ENCODE peak calls at places on chromosomes 5 and 9, in seven cellular contexts. M is suprapubic skin; G is CD8-positive, alpha-beta T cell; K is epithelial cell of prostate; U is ovary; P is A549; T is pancreas. H is an unnamed sample.

GRCh38 chr5:10319202-10319851 is 11.6 kb upstream of the CMBL start:
- DNase-seq in M (no peak), G (no peak), K (no peak), U (no peak), P (no peak), T (no peak), H (no peak)

GRCh38 chr9:132183134-132183533 is 21.3 kb downstream of the NTNG2 start:
- DNase-seq in M (no peak), G (no peak), K (no peak), U (no peak), P (no peak), T (no peak), H (no peak)

GRCh38 chr5:31811210-31811609 is 172.3 kb downstream of the PDZD2 start:
- DNase-seq in M (no peak), G (no peak), K (peak), U (no peak), P (peak), T (no peak), H (no peak)

GRCh38 chr5:8057764-8058163 is 188.8 kb downstream of the MTRR start:
- DNase-seq in M (no peak), G (no peak), K (no peak), U (peak), P (no peak), T (no peak), H (no peak)

GRCh38 chr9:27569406-27569805 is 3.9 kb downstream of the C9orf72 start:
- DNase-seq in M (no peak), G (no peak), K (no peak), U (no peak), P (no peak), T (no peak), H (no peak)

GRCh38 chr9:114552716-114553115 is 34.9 kb upstream of the ATP6V1G1 start:
- DNase-seq in M (no peak), G (no peak), K (no peak), U (no peak), P (no peak), T (no peak), H (no peak)

GRCh38 chr5:72711361-72711760 is 105.1 kb upstream of the TNPO1 start:
- DNase-seq in M (no peak), G (no peak), K (no peak), U (no peak), P (no peak), T (no peak), H (no peak)

GRCh38 chr5:180718810-180719453 is 20.9 kb downstream of the OR2Y1 start:
- DNase-seq in M (no peak), G (peak), K (no peak), U (no peak), P (peak), T (no peak), H (no peak)

GRCh38 chr9:21681641-21682040 is 120.8 kb upstream of the MTAP start:
- DNase-seq in M (no peak), G (no peak), K (peak), U (no peak), P (peak), T (no peak), H (no peak)

GRCh38 chr9:98173181-98173580 is 19.3 kb downstream of the CORO2A start:
- DNase-seq in M (no peak), G (no peak), K (no peak), U (no peak), P (no peak), T (no peak), H (no peak)

GRCh38 chr5:31237159-31237558 is 43.7 kb downstream of the CDH6 start:
- DNase-seq in M (no peak), G (no peak), K (no peak), U (no peak), P (peak), T (no peak), H (no peak)

GRCh38 chr9:34612788-34613390 is 992 bp upstream of the RPP25L start:
- DNase-seq in M (no peak), G (peak), K (no peak), U (peak), P (peak), T (no peak), H (peak)

GRCh38 chr5:26833596-26833995 is 204.8 kb downstream of the CDH9 start:
- DNase-seq in M (no peak), G (no peak), K (no peak), U (no peak), P (peak), T (no peak), H (no peak)

GRCh38 chr5:125408582-125409069 is 662.2 kb upstream of the ZNF608 start:
- DNase-seq in M (no peak), G (no peak), K (peak), U (peak), P (peak), T (no peak), H (no peak)

GRCh38 chr9:35110327-35110758 is 5.3 kb downstream of the ATOSB start:
- DNase-seq in M (peak), G (no peak), K (no peak), U (no peak), P (peak), T (no peak), H (peak)

GRCh38 chr9:115289757-115290208 is 171.8 kb upstream of the TNC start:
- DNase-seq in M (no peak), G (no peak), K (no peak), U (no peak), P (no peak), T (no peak), H (no peak)

GRCh38 chr5:1509346-1510085 is 14.2 kb downstream of the LPCAT1 start:
- DNase-seq in M (peak), G (no peak), K (no peak), U (no peak), P (no peak), T (peak), H (no peak)

GRCh38 chr9:137273616-137274320 is 3.8 kb upstream of the TOR4A start:
- DNase-seq in M (no peak), G (no peak), K (no peak), U (no peak), P (no peak), T (no peak), H (no peak)

GRCh38 chr5:1737790-1738405 is 61.7 kb downstream of the MRPL36 start:
- DNase-seq in M (peak), G (peak), K (no peak), U (no peak), P (peak), T (no peak), H (no peak)

GRCh38 chr5:32353420-32353819 is 40.7 kb upstream of the MTMR12 start:
- DNase-seq in M (no peak), G (no peak), K (no peak), U (no peak), P (no peak), T (no peak), H (no peak)

GRCh38 chr9:105245720-105246161 is 1.3 kb downstream of the SLC44A1 start:
- DNase-seq in M (no peak), G (no peak), K (no peak), U (no peak), P (no peak), T (no peak), H (no peak)

GRCh38 chr9:105246656-105247162 is 2.3 kb downstream of the SLC44A1 start:
- DNase-seq in M (no peak), G (no peak), K (no peak), U (no peak), P (no peak), T (no peak), H (no peak)

GRCh38 chr9:105243935-105244273 is 547 bp upstream of the SLC44A1 start:
- DNase-seq in M (no peak), G (no peak), K (no peak), U (no peak), P (no peak), T (no peak), H (no peak)

GRCh38 chr9:105244274-105244995 is at the start of gene SLC44A1:
- DNase-seq in M (peak), G (peak), K (peak), U (peak), P (peak), T (peak), H (peak)

DNA sequence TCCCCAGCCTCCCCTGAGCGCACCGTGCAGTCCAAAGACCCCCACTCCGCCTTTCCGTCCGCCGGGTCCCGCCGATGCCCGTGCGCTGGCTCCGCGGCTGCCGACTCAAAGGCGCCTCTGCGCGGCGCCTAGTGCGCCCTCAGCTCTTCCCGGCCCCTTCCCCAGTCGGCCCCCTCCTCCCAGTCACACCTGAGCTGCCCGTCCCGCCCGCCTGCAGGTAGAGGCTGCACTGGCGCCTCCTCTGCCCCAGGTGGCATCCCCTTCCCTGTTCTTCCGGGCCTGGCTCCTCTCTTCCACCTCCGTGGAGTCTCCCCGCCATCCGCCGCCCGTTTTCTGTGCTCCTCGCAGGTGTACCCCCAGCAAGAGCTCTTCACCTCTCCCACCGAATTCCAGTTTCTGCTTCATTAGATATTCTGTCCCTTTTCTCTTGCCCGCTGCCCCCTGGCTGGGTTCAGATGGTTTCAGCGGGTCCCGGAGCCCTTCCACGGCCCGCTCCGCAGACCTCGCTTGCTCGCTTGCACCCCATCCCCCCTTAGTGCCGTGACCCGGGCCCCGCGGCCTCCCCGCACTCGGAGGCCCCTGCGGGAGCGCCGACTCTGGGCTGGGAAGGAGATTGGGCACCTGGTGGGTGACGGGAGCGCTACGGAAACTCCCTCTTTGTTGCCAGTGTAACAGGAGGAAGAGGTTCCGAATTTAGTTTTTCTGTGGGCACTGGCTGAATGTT is 707 bp downstream of the SLC44A1 start:
- DNase-seq in M (peak), G (peak), K (no peak), U (peak), P (peak), T (peak), H (no peak)
- H3K27ac ChIP-seq in M (peak), G (peak), K (peak), U (peak), P (peak), T (peak), H (peak)

DNA sequence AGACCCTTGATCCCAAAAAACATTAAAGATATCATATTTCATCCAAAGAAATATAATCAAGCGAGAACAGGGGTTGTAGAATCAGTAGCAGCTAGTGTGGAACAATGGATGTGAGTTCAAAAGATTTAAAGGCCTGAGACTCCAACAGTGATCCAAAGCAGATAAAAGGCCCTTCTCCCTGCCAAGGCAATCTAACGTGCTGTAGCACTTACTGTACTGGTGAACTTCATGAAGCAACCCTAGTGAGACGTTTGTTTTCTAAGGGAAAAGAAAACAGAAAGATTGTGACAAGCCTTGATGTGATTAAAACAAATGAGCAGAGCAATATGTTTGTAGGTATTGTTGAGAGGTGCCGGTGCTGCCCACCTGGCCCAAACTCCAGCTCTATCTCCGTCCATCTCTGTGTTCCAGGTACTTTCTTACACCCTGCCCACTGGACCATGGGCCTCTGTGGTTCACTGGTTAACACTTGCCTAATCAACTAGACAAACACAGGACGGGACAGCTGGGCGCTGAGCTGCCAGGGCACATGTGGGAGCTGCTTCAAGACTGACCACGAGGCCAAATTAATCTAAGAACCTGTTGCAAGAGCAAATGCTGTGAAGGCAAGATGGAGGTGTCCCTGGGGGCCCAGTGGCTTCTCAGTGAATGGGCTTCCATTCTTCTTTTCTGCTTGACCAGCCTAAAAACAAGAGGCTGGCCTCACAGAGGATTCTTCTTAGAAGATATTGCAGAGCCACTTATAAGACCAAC is 265.5 kb downstream of the CWC27 start:
- DNase-seq in M (no peak), G (no peak), K (no peak), U (no peak), P (no peak), T (peak), H (no peak)
- H3K27ac ChIP-seq in M (no peak), G (no peak), K (peak), U (peak), P (peak), T (no peak), H (no peak)

GRCh38 chr5:154042751-154043150 is 4.0 kb downstream of the MFAP3 start:
- DNase-seq in M (no peak), G (no peak), K (no peak), U (no peak), P (no peak), T (no peak), H (no peak)
- H3K27ac ChIP-seq in M (no peak), G (no peak), K (no peak), U (no peak), P (no peak), T (no peak), H (no peak)

GRCh38 chr9:95431286-95431685 is 85.5 kb downstream of the PTCH1 start:
- DNase-seq in M (no peak), G (no peak), K (no peak), U (no peak), P (no peak), T (no peak), H (no peak)
- H3K27ac ChIP-seq in M (no peak), G (no peak), K (no peak), U (no peak), P (no peak), T (no peak), H (no peak)

GRCh38 chr5:151036556-151036955 is 16.2 kb downstream of the GPX3 start:
- DNase-seq in M (no peak), G (no peak), K (no peak), U (no peak), P (no peak), T (no peak), H (no peak)
- H3K27ac ChIP-seq in M (no peak), G (no peak), K (peak), U (no peak), P (no peak), T (no peak), H (no peak)

GRCh38 chr5:5467737-5468136 is 45.3 kb downstream of the ICE1 start:
- DNase-seq in M (no peak), G (no peak), K (no peak), U (no peak), P (no peak), T (no peak), H (no peak)
- H3K27ac ChIP-seq in M (no peak), G (no peak), K (no peak), U (no peak), P (no peak), T (no peak), H (no peak)

DNA sequence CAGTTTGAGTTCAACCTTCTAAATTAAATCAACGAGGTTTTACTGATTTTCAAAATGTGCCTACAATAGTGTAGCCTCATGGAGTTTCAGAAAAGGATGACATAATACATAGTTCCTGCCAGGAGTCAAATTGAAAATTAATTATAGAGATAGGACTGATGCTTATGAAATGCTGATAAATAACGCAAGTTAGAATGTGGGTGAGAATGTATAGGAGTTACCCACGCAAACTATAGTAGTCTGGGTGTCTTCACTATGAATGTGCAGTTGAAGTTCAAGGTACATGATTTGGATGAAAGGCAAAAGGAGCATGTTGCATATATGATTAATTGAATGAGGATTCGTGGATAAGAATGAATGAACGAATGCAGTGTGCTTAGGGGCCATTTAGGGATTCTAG is 95.7 kb downstream of the SV2C start:
- DNase-seq in M (no peak), G (no peak), K (no peak), U (no peak), P (no peak), T (no peak), H (no peak)
- H3K27ac ChIP-seq in M (no peak), G (no peak), K (no peak), U (no peak), P (no peak), T (no peak), H (no peak)

GRCh38 chr5:177178905-177179304 is 45.3 kb downstream of the NSD1 start:
- DNase-seq in M (no peak), G (no peak), K (no peak), U (no peak), P (no peak), T (no peak), H (no peak)

GRCh38 chr5:177179431-177179830 is 45.9 kb downstream of the NSD1 start:
- DNase-seq in M (no peak), G (no peak), K (no peak), U (no peak), P (no peak), T (no peak), H (no peak)

GRCh38 chr5:177171961-177172360 is 38.4 kb downstream of the NSD1 start:
- DNase-seq in M (no peak), G (no peak), K (no peak), U (no peak), P (no peak), T (no peak), H (no peak)

GRCh38 chr5:177175336-177175735 is 41.8 kb downstream of the NSD1 start:
- DNase-seq in M (no peak), G (no peak), K (no peak), U (no peak), P (no peak), T (no peak), H (no peak)

DNA sequence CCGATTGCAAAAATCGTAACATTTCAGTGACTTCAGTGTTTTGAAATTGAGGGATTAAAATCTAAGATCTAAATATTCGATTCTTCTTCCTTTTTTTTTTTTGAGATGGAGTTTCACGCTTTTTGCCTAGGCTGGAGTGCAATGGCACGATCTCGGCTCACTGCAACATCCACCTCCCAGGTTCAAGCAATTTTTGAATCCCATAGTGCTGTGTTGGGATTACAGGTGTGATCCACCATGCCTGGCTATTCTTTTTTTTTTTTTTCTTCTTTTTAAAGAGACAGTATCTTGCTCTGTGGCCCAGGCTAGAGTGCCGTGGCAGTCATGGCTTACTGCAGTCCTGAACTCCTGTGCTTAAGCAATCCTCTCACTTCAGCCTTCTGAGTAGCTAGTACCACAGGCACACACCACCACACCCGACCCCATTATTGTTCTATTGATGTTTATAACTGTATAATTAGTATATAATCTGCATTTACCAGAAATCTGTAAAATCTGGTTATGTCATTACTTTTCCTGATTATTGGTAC is 42.7 kb downstream of the NSD1 start:
- DNase-seq in M (no peak), G (no peak), K (no peak), U (no peak), P (no peak), T (no peak), H (no peak)
- H3K27ac ChIP-seq in M (no peak), G (no peak), K (no peak), U (no peak), P (no peak), T (no peak), H (no peak)

DNA sequence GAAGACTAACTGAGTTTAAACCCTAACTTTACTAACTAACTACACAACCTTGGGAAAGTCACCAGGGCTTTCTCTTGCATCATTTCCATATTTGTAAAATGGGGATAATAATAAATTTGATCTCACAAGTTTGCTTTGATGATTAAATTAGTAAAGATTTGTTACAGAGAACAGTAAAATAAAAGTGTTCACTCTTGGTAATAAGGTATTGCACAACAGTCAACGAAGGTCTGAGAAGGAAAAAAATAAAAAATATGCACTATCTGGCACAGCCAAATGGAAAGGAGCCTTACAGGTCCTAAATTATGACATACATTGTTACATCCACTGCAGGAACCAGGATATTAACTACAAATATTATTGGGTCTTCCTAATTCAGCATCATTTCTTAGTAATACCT is 160.0 kb upstream of the TMEM161B start:
- DNase-seq in M (no peak), G (no peak), K (no peak), U (no peak), P (no peak), T (no peak), H (no peak)
- H3K27ac ChIP-seq in M (no peak), G (no peak), K (no peak), U (no peak), P (no peak), T (no peak), H (no peak)

GRCh38 chr5:177328545-177329231 is 17.0 kb upstream of the MXD3 start:
- DNase-seq in M (no peak), G (no peak), K (no peak), U (no peak), P (no peak), T (no peak), H (no peak)

GRCh38 chr5:177329883-177330282 is 18.2 kb upstream of the MXD3 start:
- DNase-seq in M (no peak), G (no peak), K (no peak), U (no peak), P (no peak), T (no peak), H (no peak)

GRCh38 chr5:177327539-177328522 is 16.1 kb upstream of the MXD3 start:
- DNase-seq in M (no peak), G (peak), K (no peak), U (no peak), P (no peak), T (peak), H (no peak)

GRCh38 chr5:177320879-177321278 is 9.2 kb upstream of the MXD3 start:
- DNase-seq in M (no peak), G (no peak), K (no peak), U (no peak), P (no peak), T (no peak), H (peak)

GRCh38 chr5:177325868-177326381 is 14.2 kb upstream of the MXD3 start:
- DNase-seq in M (no peak), G (no peak), K (no peak), U (no peak), P (no peak), T (no peak), H (no peak)
- H3K27ac ChIP-seq in M (no peak), G (no peak), K (no peak), U (no peak), P (peak), T (peak), H (no peak)